ENCODE peak calls at places on chromosome 3, in seven cellular contexts. L is left lung, H is OCI-LY7, O is A549, D is substantia nigra, A is breast epithelium, P is hepatocyte. Y is an unnamed sample.

GRCh38 chr3:89742546-89742945 is 635.1 kb downstream of the EPHA3 start:
- DNase-seq in D (no peak), A (no peak), L (no peak), P (no peak), H (no peak), O (no peak), Y (no peak)

GRCh38 chr3:100737334-100737733 is 28.0 kb downstream of the TFG start:
- DNase-seq in O (peak), L (no peak), H (peak), P (peak), A (no peak), D (no peak), Y (no peak)

GRCh38 chr3:143849854-143850549 is 1.7 kb upstream of the SLC9A9 start:
- DNase-seq in H (no peak), O (no peak), P (peak), A (no peak), L (no peak), D (no peak), Y (peak)

GRCh38 chr3:37504583-37505357 is 330.4 kb upstream of the LRRFIP2 start:
- DNase-seq in D (no peak), H (no peak), A (no peak), P (peak), O (no peak), L (no peak), Y (no peak)

GRCh38 chr3:132660056-132660744 is at the start of gene UBA5:
- DNase-seq in L (peak), P (peak), O (peak), H (peak), D (peak), A (peak), Y (peak)

GRCh38 chr3:48663489-48664312 is 1.0 kb upstream of the CELSR3 start:
- DNase-seq in P (peak), D (peak), H (peak), O (peak), L (peak), A (peak), Y (peak)

GRCh38 chr3:8517490-8517889 is 15.9 kb downstream of the LMCD1 start:
- DNase-seq in L (no peak), H (no peak), O (no peak), A (no peak), P (no peak), D (no peak), Y (no peak)

GRCh38 chr3:31432897-31433678 is 99.6 kb upstream of the STT3B start:
- DNase-seq in D (no peak), L (no peak), H (no peak), A (no peak), O (no peak), P (no peak), Y (peak)

GRCh38 chr3:139548801-139549200 is 9.3 kb upstream of the RBP1 start:
- DNase-seq in O (no peak), D (no peak), P (peak), H (no peak), A (no peak), L (no peak), Y (no peak)

DNA sequence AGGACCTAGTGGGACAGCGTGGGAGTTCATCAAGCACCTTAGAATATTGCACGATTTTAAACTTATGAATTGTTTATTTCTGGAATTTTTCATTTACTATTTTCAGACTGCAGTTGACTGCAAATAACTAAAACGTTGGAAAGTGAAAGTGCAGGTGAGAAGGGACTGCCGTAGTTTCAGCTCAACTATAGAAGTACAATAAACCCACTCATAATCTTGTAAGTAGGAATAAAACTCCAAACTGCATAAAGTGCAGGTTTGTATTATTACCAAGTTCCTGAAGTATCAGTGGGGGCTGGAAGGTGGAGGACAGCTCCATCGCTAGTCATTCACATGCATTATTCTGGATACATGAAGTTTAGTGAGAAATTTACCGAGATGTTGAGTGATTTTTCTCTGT is 43.4 kb upstream of the PLCL2 start:
- DNase-seq in O (no peak), D (no peak), A (no peak), L (no peak), P (no peak), H (peak), Y (no peak)
- H3K27ac ChIP-seq in O (no peak), D (no peak), A (no peak), L (peak), P (no peak), H (peak), Y (no peak)

GRCh38 chr3:29301332-29302011 is 20.6 kb downstream of the RBMS3 start:
- DNase-seq in A (no peak), D (no peak), O (no peak), L (no peak), P (no peak), H (no peak), Y (no peak)

GRCh38 chr3:29307229-29307796 is 26.4 kb downstream of the RBMS3 start:
- DNase-seq in D (no peak), L (no peak), H (no peak), A (no peak), P (no peak), O (no peak), Y (peak)

GRCh38 chr3:29297998-29298397 is 17.1 kb downstream of the RBMS3 start:
- DNase-seq in L (no peak), P (no peak), O (no peak), D (no peak), H (no peak), A (no peak), Y (no peak)

DNA sequence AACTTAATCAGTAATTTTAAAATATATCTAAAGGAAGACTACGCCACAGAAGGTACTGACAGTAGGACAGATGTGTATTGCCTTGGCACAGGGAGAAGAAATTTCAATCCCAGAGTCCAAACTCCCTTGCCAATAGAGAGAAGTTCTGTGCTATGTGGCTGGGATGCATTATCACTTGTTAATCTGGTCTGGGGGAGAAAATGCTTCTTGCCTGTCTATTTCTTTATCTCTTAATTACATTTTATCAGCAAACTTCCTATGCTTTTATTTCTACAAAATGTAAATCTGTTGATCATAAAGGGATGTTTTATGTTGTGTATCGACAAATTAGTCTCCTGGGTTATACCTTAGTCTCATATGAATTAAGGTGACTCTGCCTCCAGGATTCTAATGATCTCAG is 21.7 kb downstream of the RBMS3 start:
- DNase-seq in A (no peak), L (no peak), H (no peak), O (no peak), D (no peak), P (no peak), Y (no peak)
- H3K27ac ChIP-seq in A (no peak), L (no peak), H (no peak), O (no peak), D (no peak), P (no peak), Y (no peak)

GRCh38 chr3:64195786-64196185 is 29.5 kb downstream of the PRICKLE2 start:
- DNase-seq in D (no peak), L (no peak), P (no peak), O (no peak), H (no peak), A (no peak), Y (no peak)
- H3K27ac ChIP-seq in D (no peak), L (no peak), P (no peak), O (no peak), H (no peak), A (no peak), Y (no peak)

DNA sequence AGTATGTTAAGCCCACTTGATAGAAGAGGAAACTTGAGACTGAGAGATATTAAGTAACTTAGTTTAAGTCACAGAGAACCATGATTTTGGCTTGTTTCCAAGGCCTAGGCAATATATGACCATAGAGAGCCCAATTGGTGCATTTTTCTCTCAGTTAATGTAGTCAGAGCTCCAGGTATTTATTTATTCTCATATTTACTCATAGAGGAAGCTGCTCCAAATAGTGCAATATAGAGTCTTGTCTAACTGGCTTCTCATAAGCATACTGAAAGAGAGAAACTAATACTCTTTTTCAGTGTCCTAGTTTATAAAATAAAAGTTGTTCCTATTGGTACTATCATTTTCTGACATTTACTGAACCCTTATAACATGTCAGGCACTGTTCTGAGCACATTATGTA is 15.2 kb downstream of the TRNT1 start:
- DNase-seq in P (no peak), L (no peak), A (no peak), D (no peak), O (no peak), H (no peak), Y (no peak)
- H3K27ac ChIP-seq in P (no peak), L (no peak), A (no peak), D (no peak), O (no peak), H (no peak), Y (no peak)

GRCh38 chr3:62186967-62187366 is 186.4 kb downstream of the FEZF2 start:
- DNase-seq in D (no peak), A (no peak), H (peak), P (peak), O (peak), L (no peak), Y (no peak)
- H3K27ac ChIP-seq in D (no peak), A (no peak), H (no peak), P (no peak), O (no peak), L (no peak), Y (no peak)

DNA sequence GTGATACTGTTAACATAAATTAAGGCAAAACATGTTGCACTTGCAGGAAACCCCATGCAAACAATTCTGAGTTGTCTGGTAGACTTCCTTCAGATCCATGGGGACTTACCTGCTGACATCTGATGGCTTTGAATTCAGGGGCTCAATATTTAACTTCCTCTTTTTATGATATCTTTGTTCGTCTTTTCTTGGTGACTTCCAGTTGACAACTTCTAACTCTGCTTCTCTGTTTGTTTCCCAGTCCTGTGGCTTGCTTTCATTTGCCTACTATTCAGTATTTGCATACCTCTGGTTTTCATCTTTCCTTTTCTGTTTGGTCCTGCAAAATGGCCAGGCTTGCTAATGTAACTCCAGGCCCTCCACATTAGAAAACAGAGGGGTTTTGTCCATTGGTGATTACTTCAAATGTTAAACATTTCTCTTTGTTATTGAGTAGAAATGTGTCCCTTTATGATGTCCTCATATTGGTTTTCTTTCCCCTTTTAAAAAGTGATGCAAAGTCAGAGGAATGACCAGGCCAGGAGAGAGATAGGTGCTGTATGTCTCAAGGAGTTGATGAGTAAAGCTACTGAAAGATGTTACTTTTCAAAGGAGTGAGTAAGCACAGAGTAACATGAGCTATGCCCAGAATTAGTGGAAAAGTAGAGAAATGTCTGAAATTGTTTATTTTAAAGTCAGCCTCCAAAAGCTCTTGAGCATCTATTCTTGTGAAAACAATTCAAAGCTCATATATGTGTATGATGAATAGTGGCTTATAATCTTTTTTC is 335.9 kb downstream of the LPP start:
- DNase-seq in A (no peak), L (no peak), O (no peak), P (no peak), D (no peak), H (peak), Y (peak)
- H3K27ac ChIP-seq in A (no peak), L (no peak), O (no peak), P (no peak), D (no peak), H (peak), Y (peak)

GRCh38 chr3:114800272-114800671 is 346.8 kb downstream of the ZBTB20 start:
- DNase-seq in L (no peak), A (no peak), H (no peak), P (no peak), D (no peak), O (no peak), Y (no peak)

GRCh38 chr3:114803042-114803695 is 343.9 kb downstream of the ZBTB20 start:
- DNase-seq in O (no peak), A (no peak), L (no peak), H (no peak), D (no peak), P (no peak), Y (peak)

GRCh38 chr3:114804099-114804498 is 343.0 kb downstream of the ZBTB20 start:
- DNase-seq in O (no peak), L (no peak), D (no peak), P (no peak), H (no peak), A (no peak), Y (no peak)

GRCh38 chr3:114796796-114797195 is 350.3 kb downstream of the ZBTB20 start:
- DNase-seq in D (no peak), L (no peak), H (no peak), P (no peak), A (no peak), O (no peak), Y (no peak)

GRCh38 chr3:114799789-114800188 is 347.3 kb downstream of the ZBTB20 start:
- DNase-seq in A (no peak), H (no peak), L (no peak), O (no peak), P (no peak), D (no peak), Y (no peak)
- H3K27ac ChIP-seq in A (no peak), H (no peak), L (no peak), O (no peak), P (no peak), D (no peak), Y (no peak)

GRCh38 chr3:64491843-64492242 is 196.0 kb downstream of the ADAMTS9 start:
- DNase-seq in P (no peak), L (no peak), H (no peak), O (no peak), A (no peak), D (no peak), Y (no peak)
- H3K27ac ChIP-seq in P (no peak), L (no peak), H (no peak), O (no peak), A (no peak), D (no peak), Y (no peak)

GRCh38 chr3:47323431-47324277 is 40.9 kb downstream of the KLHL18 start:
- DNase-seq in A (no peak), O (no peak), L (no peak), P (peak), H (no peak), D (no peak), Y (peak)
- H3K27ac ChIP-seq in A (no peak), O (no peak), L (no peak), P (peak), H (no peak), D (no peak), Y (peak)